ENCODE peak calls at places on chromosomes 7 and 10, in five cellular contexts. Y is choroid plexus epithelial cell, Q is GM23248, P is fibroblast of mammary gland, I is AG04450. C is an unnamed sample.
A peak's percentile ranks its signal among the peaks of the same experiment; 100 is the strongest.

GRCh38 chr7:127418459-127418858 is 26.0 kb upstream of the ZNF800 start:
- DNase-seq in Y (no peak), Q (no peak), P (no peak), I (no peak), C (no peak)

GRCh38 chr7:105806592-105807266 is 69.7 kb downstream of the ATXN7L1 start:
- DNase-seq in Y (peak; percentile 82), Q (peak; percentile 92), P (peak; percentile 85), I (no peak), C (peak; percentile 68)

GRCh38 chr7:36390199-36391090 is 783 bp downstream of the ANLN start:
- DNase-seq in Y (peak; percentile 87), Q (peak; percentile 96), P (peak; percentile 83), I (peak; percentile 61), C (peak; percentile 95)

GRCh38 chr7:114214454-114214853 is 200.2 kb upstream of the FOXP2 start:
- DNase-seq in Y (no peak), Q (no peak), P (no peak), I (no peak), C (no peak)

GRCh38 chr10:70599319-70599718 is 3.2 kb downstream of the PRF1 start:
- DNase-seq in Y (no peak), Q (no peak), P (no peak), I (no peak), C (no peak)

GRCh38 chr7:99728615-99729014 is 6.4 kb downstream of the CYP3A7 start:
- DNase-seq in Y (no peak), Q (no peak), P (no peak), I (no peak), C (no peak)

GRCh38 chr7:98621573-98622482 is 4.7 kb downstream of the NPTX2 start:
- DNase-seq in Y (no peak), Q (no peak), P (no peak), I (no peak), C (no peak)

GRCh38 chr10:79237801-79238520 is 109.3 kb upstream of the PPIF start:
- DNase-seq in Y (no peak), Q (no peak), P (no peak), I (no peak), C (no peak)

GRCh38 chr7:32785365-32785764 is 106.2 kb downstream of the KBTBD2 start:
- DNase-seq in Y (no peak), Q (no peak), P (no peak), I (no peak), C (no peak)

GRCh38 chr7:7190142-7190541 is 7.8 kb downstream of the C1GALT1 start:
- DNase-seq in Y (peak; percentile 90), Q (peak; percentile 64), P (peak; percentile 81), I (no peak), C (no peak)
- H3K4me3 ChIP-seq in Y (peak overlapping the region; percentile 22), Q (peak overlapping the region; percentile 31), P (no peak overlapping the region), I (no peak overlapping the region), C (no peak overlapping the region)

GRCh38 chr10:120832106-120832505 is 19.1 kb upstream of the WDR11 start:
- DNase-seq in Y (no peak), Q (no peak), P (no peak), I (no peak), C (no peak)

GRCh38 chr10:120825878-120826383 is 25.2 kb upstream of the WDR11 start:
- DNase-seq in Y (no peak), Q (no peak), P (no peak), I (no peak), C (no peak)

GRCh38 chr10:120824864-120825263 is 26.3 kb upstream of the WDR11 start:
- DNase-seq in Y (peak; percentile 35), Q (peak; percentile 32), P (peak; percentile 4), I (no peak), C (peak; percentile 19)

GRCh38 chr10:120827251-120827875 is 23.8 kb upstream of the WDR11 start:
- DNase-seq in Y (no peak), Q (no peak), P (no peak), I (no peak), C (no peak)

GRCh38 chr10:120828940-120829339 is 22.2 kb upstream of the WDR11 start:
- DNase-seq in Y (no peak), Q (no peak), P (no peak), I (no peak), C (no peak)
- H3K4me3 ChIP-seq in Y (no peak overlapping the region), Q (no peak overlapping the region), P (no peak overlapping the region), I (no peak overlapping the region), C (no peak overlapping the region)

GRCh38 chr7:7793249-7793648 is 74.8 kb upstream of the RPA3 start:
- DNase-seq in Y (no peak), Q (no peak), P (no peak), I (no peak), C (no peak)
- H3K4me3 ChIP-seq in Y (no peak overlapping the region), Q (no peak overlapping the region), P (no peak overlapping the region), I (no peak overlapping the region), C (no peak overlapping the region)

DNA sequence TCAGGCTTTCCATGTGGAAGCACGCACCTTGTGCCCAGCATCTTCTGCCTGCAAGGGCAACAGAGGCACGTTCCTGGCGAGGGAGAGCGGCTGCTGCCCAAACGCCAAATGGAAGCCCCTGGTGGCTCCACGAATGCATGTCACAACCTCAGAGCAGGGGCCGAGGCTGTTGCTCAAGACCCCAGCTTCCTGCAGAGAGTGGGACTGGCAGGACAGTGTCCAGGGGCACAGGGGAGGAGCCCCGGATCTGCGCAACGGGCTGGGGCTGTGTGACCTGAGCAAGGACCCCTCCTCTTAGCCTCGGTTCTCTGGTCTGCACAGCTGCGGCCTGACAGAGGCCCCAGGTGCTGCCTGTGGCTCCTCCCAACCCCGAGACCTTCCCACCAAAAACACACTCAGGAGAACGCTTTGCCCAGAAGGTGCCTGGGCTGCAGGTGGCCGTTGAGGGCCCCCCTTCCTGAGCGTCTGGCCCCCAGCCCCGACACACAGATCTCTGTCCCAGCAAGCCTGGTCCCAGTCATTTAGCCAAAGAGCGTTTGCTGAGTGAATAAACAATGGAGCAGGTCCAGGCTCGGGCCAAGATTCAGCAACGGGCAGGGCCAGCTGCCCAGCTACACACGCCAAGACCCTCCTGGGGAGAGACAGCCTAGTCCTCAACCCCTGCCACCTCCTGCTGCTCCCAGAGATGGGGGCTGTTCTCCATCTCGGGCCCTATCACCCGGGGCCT is 1.2 kb downstream of the MICALL2 start:
- DNase-seq in Y (peak; percentile 24), Q (peak; percentile 49), P (no peak), I (no peak), C (peak; percentile 65)
- H3K4me3 ChIP-seq in Y (peak overlapping the region; percentile 88), Q (peak overlapping the region; percentile 90), P (peak overlapping the region; percentile 80), I (peak overlapping the region; percentile 92), C (peak overlapping the region; percentile 74)

GRCh38 chr10:119306964-119307363 is 99.6 kb downstream of the GRK5 start:
- DNase-seq in Y (no peak), Q (peak; percentile 58), P (peak; percentile 29), I (no peak), C (no peak)
- H3K4me3 ChIP-seq in Y (no peak overlapping the region), Q (no peak overlapping the region), P (no peak overlapping the region), I (no peak overlapping the region), C (no peak overlapping the region)

GRCh38 chr10:99527526-99528255 is 5.1 kb upstream of the NKX2-3 start:
- DNase-seq in Y (no peak), Q (no peak), P (no peak), I (no peak), C (no peak)
- H3K4me3 ChIP-seq in Y (no peak overlapping the region), Q (no peak overlapping the region), P (no peak overlapping the region), I (no peak overlapping the region), C (no peak overlapping the region)

DNA sequence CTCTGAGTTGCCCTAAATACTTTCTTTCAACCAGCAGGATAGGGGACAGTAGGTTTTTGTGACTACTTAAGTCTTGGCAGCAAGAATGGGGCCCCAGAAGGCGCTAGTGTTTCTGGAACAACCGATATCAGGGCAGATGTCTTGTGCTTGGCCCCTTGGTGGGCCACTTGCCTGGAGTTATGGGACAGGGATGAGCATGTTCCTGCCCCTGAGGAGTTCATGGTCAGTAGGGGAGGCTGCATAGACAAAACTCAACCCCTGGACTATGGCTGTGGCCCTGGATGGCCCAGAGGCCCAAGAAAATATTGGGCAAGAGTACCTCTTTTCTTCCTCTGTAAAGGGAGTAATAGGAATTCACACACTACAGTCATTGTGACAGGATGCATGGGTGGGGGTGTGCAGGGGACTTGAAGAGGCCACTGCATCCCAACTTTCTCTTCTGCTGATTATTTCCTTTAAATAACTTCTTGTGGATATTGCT is 57.7 kb upstream of the IGFBP3 start:
- DNase-seq in Y (peak; percentile 11), Q (peak; percentile 60), P (no peak), I (no peak), C (peak; percentile 32)
- H3K4me3 ChIP-seq in Y (no peak overlapping the region), Q (peak overlapping the region; percentile 37), P (no peak overlapping the region), I (peak overlapping the region; percentile 23), C (peak overlapping the region; percentile 12)

DNA sequence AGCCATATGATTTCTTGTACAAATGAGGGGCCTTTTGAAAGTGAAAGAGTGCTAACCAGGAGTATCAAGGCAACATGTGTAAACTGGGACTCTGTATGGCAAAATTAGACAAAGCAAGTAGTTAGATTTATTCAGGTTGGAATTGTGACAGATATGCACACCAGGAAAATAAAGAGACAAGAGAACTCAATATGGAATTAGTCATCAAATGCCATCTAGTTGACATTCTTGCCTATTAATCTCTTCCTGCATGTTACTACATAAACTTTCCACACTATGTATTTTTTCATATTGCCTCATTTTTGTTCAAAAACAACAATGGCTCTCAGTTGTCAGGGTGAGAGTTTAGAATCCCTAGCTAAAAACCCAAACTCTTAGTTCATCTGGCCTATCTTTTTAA is 799.0 kb downstream of the NRG3 start:
- DNase-seq in Y (no peak), Q (no peak), P (no peak), I (no peak), C (no peak)
- H3K4me3 ChIP-seq in Y (no peak overlapping the region), Q (no peak overlapping the region), P (no peak overlapping the region), I (no peak overlapping the region), C (no peak overlapping the region)

DNA sequence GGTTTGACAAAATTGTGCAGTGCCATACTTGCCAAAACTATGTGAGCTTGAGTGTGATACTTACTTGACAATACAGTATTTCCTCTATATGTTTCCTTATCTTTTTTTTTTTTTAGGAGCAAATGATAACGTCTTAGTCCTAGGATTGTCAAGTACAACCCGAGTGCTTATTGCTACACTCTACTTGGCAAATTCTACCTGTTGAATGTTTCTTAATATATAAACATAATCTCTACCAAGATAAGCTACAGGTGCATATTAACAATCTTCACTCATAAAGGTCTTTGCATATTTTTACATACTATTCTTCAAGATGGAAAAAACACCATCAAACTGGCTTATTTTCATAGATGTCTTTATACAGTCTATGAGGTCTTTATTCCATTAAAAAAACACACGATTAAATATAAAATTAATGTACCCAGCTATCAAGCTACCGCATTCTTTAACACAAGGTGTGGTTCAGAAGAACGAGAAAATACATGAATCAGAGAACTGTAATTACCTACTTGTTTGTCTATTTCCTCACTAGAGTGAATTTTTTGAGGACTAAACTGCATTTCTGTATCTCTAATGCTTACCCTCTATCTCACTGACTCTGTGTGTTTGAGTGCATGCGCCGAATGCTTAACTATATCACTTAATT is 76.1 kb upstream of the PDSS1 start:
- DNase-seq in Y (no peak), Q (no peak), P (no peak), I (no peak), C (no peak)
- H3K4me3 ChIP-seq in Y (no peak overlapping the region), Q (no peak overlapping the region), P (no peak overlapping the region), I (no peak overlapping the region), C (no peak overlapping the region)

GRCh38 chr10:75483188-75483587 is 51.8 kb downstream of the LRMDA start:
- DNase-seq in Y (no peak), Q (no peak), P (no peak), I (no peak), C (no peak)
- H3K4me3 ChIP-seq in Y (no peak overlapping the region), Q (no peak overlapping the region), P (no peak overlapping the region), I (no peak overlapping the region), C (no peak overlapping the region)